ENCODE peak calls at places on chromosomes 4 and X, in eight cellular contexts. One of them, this sample, is unnamed.

GRCh38 chr4:103026868-103027267 is 7.4 kb upstream of the SLC9B1 start:
- DNase-seq in fibroblast of the conjunctiva: no peak
- DNase-seq in left colon: no peak
- DNase-seq in DMS79: no peak
- DNase-seq in effector memory CD4-positive, alpha-beta T cell: no peak
- DNase-seq in activated naive CD8-positive, alpha-beta T cell treated with anti-CD3 and anti-CD28 coated beads, Interleukin-2, amount 50 U/mL, for 24 hours: no peak
- DNase-seq in iPS-NIHi11: no peak
- DNase-seq in stimulated activated CD4-positive, alpha-beta T cell treated with anti-CD3 and anti-CD28 coated beads, Interleukin-2, amount 100 ng/mL, for 48 hours: no peak
- DNase-seq in this sample: no peak

GRCh38 chr4:23805381-23805780 is 84.5 kb downstream of the PPARGC1A start:
- DNase-seq in fibroblast of the conjunctiva: no peak
- DNase-seq in left colon: no peak
- DNase-seq in DMS79: no peak
- DNase-seq in effector memory CD4-positive, alpha-beta T cell: no peak
- DNase-seq in activated naive CD8-positive, alpha-beta T cell treated with anti-CD3 and anti-CD28 coated beads, Interleukin-2, amount 50 U/mL, for 24 hours: no peak
- DNase-seq in iPS-NIHi11: no peak
- DNase-seq in stimulated activated CD4-positive, alpha-beta T cell treated with anti-CD3 and anti-CD28 coated beads, Interleukin-2, amount 100 ng/mL, for 48 hours: no peak
- DNase-seq in this sample: no peak

GRCh38 chr4:83390965-83391364 is 56.3 kb upstream of the HPSE start:
- DNase-seq in fibroblast of the conjunctiva: no peak
- DNase-seq in left colon: no peak
- DNase-seq in DMS79: no peak
- DNase-seq in effector memory CD4-positive, alpha-beta T cell: no peak
- DNase-seq in activated naive CD8-positive, alpha-beta T cell treated with anti-CD3 and anti-CD28 coated beads, Interleukin-2, amount 50 U/mL, for 24 hours: no peak
- DNase-seq in iPS-NIHi11: no peak
- DNase-seq in stimulated activated CD4-positive, alpha-beta T cell treated with anti-CD3 and anti-CD28 coated beads, Interleukin-2, amount 100 ng/mL, for 48 hours: no peak
- DNase-seq in this sample: no peak

GRCh38 chr4:111959202-111959601 is 186.1 kb upstream of the FAM241A start:
- DNase-seq in fibroblast of the conjunctiva: peak
- DNase-seq in left colon: no peak
- DNase-seq in DMS79: no peak
- DNase-seq in effector memory CD4-positive, alpha-beta T cell: no peak
- DNase-seq in activated naive CD8-positive, alpha-beta T cell treated with anti-CD3 and anti-CD28 coated beads, Interleukin-2, amount 50 U/mL, for 24 hours: no peak
- DNase-seq in iPS-NIHi11: no peak
- DNase-seq in stimulated activated CD4-positive, alpha-beta T cell treated with anti-CD3 and anti-CD28 coated beads, Interleukin-2, amount 100 ng/mL, for 48 hours: no peak
- DNase-seq in this sample: no peak

GRCh38 chr4:166078383-166078782 is 205.3 kb downstream of the TLL1 start:
- DNase-seq in fibroblast of the conjunctiva: no peak
- DNase-seq in left colon: no peak
- DNase-seq in DMS79: no peak
- DNase-seq in effector memory CD4-positive, alpha-beta T cell: no peak
- DNase-seq in activated naive CD8-positive, alpha-beta T cell treated with anti-CD3 and anti-CD28 coated beads, Interleukin-2, amount 50 U/mL, for 24 hours: no peak
- DNase-seq in iPS-NIHi11: no peak
- DNase-seq in stimulated activated CD4-positive, alpha-beta T cell treated with anti-CD3 and anti-CD28 coated beads, Interleukin-2, amount 100 ng/mL, for 48 hours: no peak
- DNase-seq in this sample: no peak

GRCh38 chr4:76447326-76447954 is 12.4 kb downstream of the SHROOM3 start:
- DNase-seq in fibroblast of the conjunctiva: no peak
- DNase-seq in left colon: no peak
- DNase-seq in DMS79: no peak
- DNase-seq in effector memory CD4-positive, alpha-beta T cell: no peak
- DNase-seq in activated naive CD8-positive, alpha-beta T cell treated with anti-CD3 and anti-CD28 coated beads, Interleukin-2, amount 50 U/mL, for 24 hours: no peak
- DNase-seq in iPS-NIHi11: no peak
- DNase-seq in stimulated activated CD4-positive, alpha-beta T cell treated with anti-CD3 and anti-CD28 coated beads, Interleukin-2, amount 100 ng/mL, for 48 hours: no peak
- DNase-seq in this sample: no peak

GRCh38 chr4:153045111-153045982 is 109.2 kb downstream of the FHDC1 start:
- DNase-seq in fibroblast of the conjunctiva: no peak
- DNase-seq in left colon: no peak
- DNase-seq in DMS79: no peak
- DNase-seq in effector memory CD4-positive, alpha-beta T cell: no peak
- DNase-seq in activated naive CD8-positive, alpha-beta T cell treated with anti-CD3 and anti-CD28 coated beads, Interleukin-2, amount 50 U/mL, for 24 hours: no peak
- DNase-seq in iPS-NIHi11: no peak
- DNase-seq in stimulated activated CD4-positive, alpha-beta T cell treated with anti-CD3 and anti-CD28 coated beads, Interleukin-2, amount 100 ng/mL, for 48 hours: no peak
- DNase-seq in this sample: no peak

GRCh38 chr4:991451-992296 is 1.5 kb downstream of the SLC26A1 start:
- DNase-seq in fibroblast of the conjunctiva: no peak
- DNase-seq in left colon: no peak
- DNase-seq in DMS79: no peak
- DNase-seq in effector memory CD4-positive, alpha-beta T cell: no peak
- DNase-seq in activated naive CD8-positive, alpha-beta T cell treated with anti-CD3 and anti-CD28 coated beads, Interleukin-2, amount 50 U/mL, for 24 hours: no peak
- DNase-seq in iPS-NIHi11: no peak
- DNase-seq in stimulated activated CD4-positive, alpha-beta T cell treated with anti-CD3 and anti-CD28 coated beads, Interleukin-2, amount 100 ng/mL, for 48 hours: no peak
- DNase-seq in this sample: no peak

GRCh38 chr4:76754439-76754838 is 143.5 kb downstream of the SOWAHB start:
- DNase-seq in fibroblast of the conjunctiva: no peak
- DNase-seq in left colon: no peak
- DNase-seq in DMS79: no peak
- DNase-seq in effector memory CD4-positive, alpha-beta T cell: no peak
- DNase-seq in activated naive CD8-positive, alpha-beta T cell treated with anti-CD3 and anti-CD28 coated beads, Interleukin-2, amount 50 U/mL, for 24 hours: no peak
- DNase-seq in iPS-NIHi11: no peak
- DNase-seq in stimulated activated CD4-positive, alpha-beta T cell treated with anti-CD3 and anti-CD28 coated beads, Interleukin-2, amount 100 ng/mL, for 48 hours: no peak
- DNase-seq in this sample: no peak

GRCh38 chr4:96472103-96472867 is 632.4 kb downstream of the PDHA2 start:
- DNase-seq in fibroblast of the conjunctiva: no peak
- DNase-seq in left colon: no peak
- DNase-seq in DMS79: no peak
- DNase-seq in effector memory CD4-positive, alpha-beta T cell: no peak
- DNase-seq in activated naive CD8-positive, alpha-beta T cell treated with anti-CD3 and anti-CD28 coated beads, Interleukin-2, amount 50 U/mL, for 24 hours: no peak
- DNase-seq in iPS-NIHi11: no peak
- DNase-seq in stimulated activated CD4-positive, alpha-beta T cell treated with anti-CD3 and anti-CD28 coated beads, Interleukin-2, amount 100 ng/mL, for 48 hours: no peak
- DNase-seq in this sample: no peak

GRCh38 chrX:19127649-19128168 is 5.4 kb upstream of the ADGRG2 start:
- DNase-seq in fibroblast of the conjunctiva: peak
- DNase-seq in left colon: no peak
- DNase-seq in DMS79: no peak
- DNase-seq in effector memory CD4-positive, alpha-beta T cell: no peak
- DNase-seq in activated naive CD8-positive, alpha-beta T cell treated with anti-CD3 and anti-CD28 coated beads, Interleukin-2, amount 50 U/mL, for 24 hours: no peak
- DNase-seq in iPS-NIHi11: no peak
- DNase-seq in stimulated activated CD4-positive, alpha-beta T cell treated with anti-CD3 and anti-CD28 coated beads, Interleukin-2, amount 100 ng/mL, for 48 hours: no peak
- DNase-seq in this sample: no peak

GRCh38 chr4:121943941-121944340 is 7.9 kb downstream of the TRPC3 start:
- DNase-seq in fibroblast of the conjunctiva: no peak
- DNase-seq in left colon: no peak
- DNase-seq in DMS79: no peak
- DNase-seq in effector memory CD4-positive, alpha-beta T cell: no peak
- DNase-seq in activated naive CD8-positive, alpha-beta T cell treated with anti-CD3 and anti-CD28 coated beads, Interleukin-2, amount 50 U/mL, for 24 hours: peak
- DNase-seq in iPS-NIHi11: peak
- DNase-seq in stimulated activated CD4-positive, alpha-beta T cell treated with anti-CD3 and anti-CD28 coated beads, Interleukin-2, amount 100 ng/mL, for 48 hours: no peak
- DNase-seq in this sample: no peak

GRCh38 chr4:139606600-139607301 is 50.7 kb upstream of the SETD7 start:
- DNase-seq in fibroblast of the conjunctiva: peak
- DNase-seq in left colon: no peak
- DNase-seq in DMS79: no peak
- DNase-seq in effector memory CD4-positive, alpha-beta T cell: no peak
- DNase-seq in activated naive CD8-positive, alpha-beta T cell treated with anti-CD3 and anti-CD28 coated beads, Interleukin-2, amount 50 U/mL, for 24 hours: no peak
- DNase-seq in iPS-NIHi11: no peak
- DNase-seq in stimulated activated CD4-positive, alpha-beta T cell treated with anti-CD3 and anti-CD28 coated beads, Interleukin-2, amount 100 ng/mL, for 48 hours: no peak
- DNase-seq in this sample: no peak

GRCh38 chr4:155978810-155979209 is 25.1 kb upstream of the CTSO start:
- DNase-seq in fibroblast of the conjunctiva: no peak
- DNase-seq in left colon: no peak
- DNase-seq in DMS79: no peak
- DNase-seq in effector memory CD4-positive, alpha-beta T cell: no peak
- DNase-seq in activated naive CD8-positive, alpha-beta T cell treated with anti-CD3 and anti-CD28 coated beads, Interleukin-2, amount 50 U/mL, for 24 hours: no peak
- DNase-seq in iPS-NIHi11: no peak
- DNase-seq in stimulated activated CD4-positive, alpha-beta T cell treated with anti-CD3 and anti-CD28 coated beads, Interleukin-2, amount 100 ng/mL, for 48 hours: no peak
- DNase-seq in this sample: no peak

GRCh38 chr4:54909964-54910363 is 215.4 kb downstream of the KDR start:
- DNase-seq in fibroblast of the conjunctiva: no peak
- DNase-seq in left colon: no peak
- DNase-seq in DMS79: no peak
- DNase-seq in effector memory CD4-positive, alpha-beta T cell: no peak
- DNase-seq in activated naive CD8-positive, alpha-beta T cell treated with anti-CD3 and anti-CD28 coated beads, Interleukin-2, amount 50 U/mL, for 24 hours: no peak
- DNase-seq in iPS-NIHi11: no peak
- DNase-seq in stimulated activated CD4-positive, alpha-beta T cell treated with anti-CD3 and anti-CD28 coated beads, Interleukin-2, amount 100 ng/mL, for 48 hours: no peak
- DNase-seq in this sample: no peak

This sample was measured in GM18507.